ENCODE peak calls at places on chromosome 6, in four cellular contexts. One of them, this sample, is unnamed.

GRCh38 chr6:31882344-31882743 is 3.5 kb upstream of the SLC44A4 start:
- DNase-seq in GF-D8: no peak
- DNase-seq in GM12865: no peak
- DNase-seq in HFF-Myc: no peak
- DNase-seq in this sample: no peak

GRCh38 chr6:28895131-28895812 is 28.5 kb downstream of the TRIM27 start:
- DNase-seq in GF-D8: peak; percentile 88
- DNase-seq in GM12865: peak; percentile 97
- DNase-seq in HFF-Myc: peak; percentile 92
- DNase-seq in this sample: peak; percentile 91

GRCh38 chr6:87155920-87156600 is 695 bp downstream of the ZNF292 start:
- DNase-seq in GF-D8: no peak
- DNase-seq in GM12865: peak; percentile 48
- DNase-seq in HFF-Myc: peak; percentile 3
- DNase-seq in this sample: peak; percentile 5

GRCh38 chr6:122400121-122400450 is 634 bp downstream of the HSF2 start:
- DNase-seq in GF-D8: no peak
- DNase-seq in GM12865: no peak
- DNase-seq in HFF-Myc: no peak
- DNase-seq in this sample: no peak

GRCh38 chr6:134253681-134254080 is 64.2 kb downstream of the SGK1 start:
- DNase-seq in GF-D8: no peak
- DNase-seq in GM12865: no peak
- DNase-seq in HFF-Myc: peak; percentile 75
- DNase-seq in this sample: no peak

GRCh38 chr6:97726378-97726777 is 443.4 kb upstream of the MMS22L start:
- DNase-seq in GF-D8: no peak
- DNase-seq in GM12865: no peak
- DNase-seq in HFF-Myc: no peak
- DNase-seq in this sample: no peak

GRCh38 chr6:890995-891394 is 198.1 kb upstream of the EXOC2 start:
- DNase-seq in GF-D8: no peak
- DNase-seq in GM12865: no peak
- DNase-seq in HFF-Myc: no peak
- DNase-seq in this sample: no peak

GRCh38 chr6:128882560-128882959 is 378 bp upstream of the LAMA2 start:
- DNase-seq in GF-D8: no peak
- DNase-seq in GM12865: no peak
- DNase-seq in HFF-Myc: peak; percentile 2
- DNase-seq in this sample: no peak

GRCh38 chr6:151186931-151187330 is 52.8 kb upstream of the AKAP12 start:
- DNase-seq in GF-D8: no peak
- DNase-seq in GM12865: no peak
- DNase-seq in HFF-Myc: no peak
- DNase-seq in this sample: no peak

GRCh38 chr6:138188278-138188923 is 26.7 kb downstream of the ARFGEF3 start:
- DNase-seq in GF-D8: no peak
- DNase-seq in GM12865: no peak
- DNase-seq in HFF-Myc: no peak
- DNase-seq in this sample: no peak

GRCh38 chr6:157980288-157981131 is 1.2 kb upstream of the SYNJ2 start:
- DNase-seq in GF-D8: no peak
- DNase-seq in GM12865: peak; percentile 14
- DNase-seq in HFF-Myc: no peak
- DNase-seq in this sample: no peak

GRCh38 chr6:105993341-105993740 is 92.8 kb upstream of the PRDM1 start:
- DNase-seq in GF-D8: peak; percentile 31
- DNase-seq in GM12865: peak; percentile 16
- DNase-seq in HFF-Myc: no peak
- DNase-seq in this sample: no peak

GRCh38 chr6:10555625-10556309 is 34.6 kb downstream of the GCNT2 start:
- DNase-seq in GF-D8: no peak
- DNase-seq in GM12865: no peak
- DNase-seq in HFF-Myc: peak; percentile 2
- DNase-seq in this sample: no peak

GRCh38 chr6:112957526-112957916 is 610.4 kb downstream of the RFPL4B start:
- DNase-seq in GF-D8: no peak
- DNase-seq in GM12865: no peak
- DNase-seq in HFF-Myc: no peak
- DNase-seq in this sample: no peak

GRCh38 chr6:73893696-73894095 is 197.7 kb downstream of the CD109 start:
- DNase-seq in GF-D8: no peak
- DNase-seq in GM12865: no peak
- DNase-seq in HFF-Myc: no peak
- DNase-seq in this sample: no peak

GRCh38 chr6:94269256-94269655 is 849.9 kb upstream of the EPHA7 start:
- DNase-seq in GF-D8: no peak
- DNase-seq in GM12865: no peak
- DNase-seq in HFF-Myc: no peak
- DNase-seq in this sample: no peak

GRCh38 chr6:159968295-159969203 is at the start of gene IGF2R:
- DNase-seq in GF-D8: peak; percentile 57
- DNase-seq in GM12865: peak; percentile 96
- DNase-seq in HFF-Myc: no peak
- DNase-seq in this sample: peak; percentile 89

GRCh38 chr6:25312034-25312620 is 33.0 kb downstream of the CARMIL1 start:
- DNase-seq in GF-D8: no peak
- DNase-seq in GM12865: no peak
- DNase-seq in HFF-Myc: peak; percentile 45
- DNase-seq in this sample: no peak

GRCh38 chr6:98980814-98981213 is 33.1 kb upstream of the FBXL4 start:
- DNase-seq in GF-D8: no peak
- DNase-seq in GM12865: peak; percentile 5
- DNase-seq in HFF-Myc: no peak
- DNase-seq in this sample: no peak

GRCh38 chr6:12653396-12653910 is 63.1 kb upstream of the PHACTR1 start:
- DNase-seq in GF-D8: no peak
- DNase-seq in GM12865: no peak
- DNase-seq in HFF-Myc: no peak
- DNase-seq in this sample: no peak

GRCh38 chr6:24899647-24900325 is 36.0 kb downstream of the RIPOR2 start:
- DNase-seq in GF-D8: no peak
- DNase-seq in GM12865: peak; percentile 58
- DNase-seq in HFF-Myc: no peak
- DNase-seq in this sample: no peak

GRCh38 chr6:43735642-43736199 is 34.3 kb upstream of the VEGFA start:
- DNase-seq in GF-D8: no peak
- DNase-seq in GM12865: no peak
- DNase-seq in HFF-Myc: no peak
- DNase-seq in this sample: no peak

GRCh38 chr6:126015869-126016268 is 29.5 kb downstream of the TRMT11 start:
- DNase-seq in GF-D8: no peak
- DNase-seq in GM12865: no peak
- DNase-seq in HFF-Myc: no peak
- DNase-seq in this sample: no peak

GRCh38 chr6:30013296-30013922 is 47.7 kb upstream of the POLR1H start:
- DNase-seq in GF-D8: no peak
- DNase-seq in GM12865: peak; percentile 26
- DNase-seq in HFF-Myc: no peak
- DNase-seq in this sample: no peak

GRCh38 chr6:76347539-76347938 is 275.1 kb upstream of the IMPG1 start:
- DNase-seq in GF-D8: no peak
- DNase-seq in GM12865: no peak
- DNase-seq in HFF-Myc: no peak
- DNase-seq in this sample: no peak

GRCh38 chr6:38968702-38969149 is 79.9 kb upstream of the GLP1R start:
- DNase-seq in GF-D8: no peak
- DNase-seq in GM12865: no peak
- DNase-seq in HFF-Myc: no peak
- DNase-seq in this sample: no peak